ENCODE peak calls at places on chromosomes 11 and 22, in eight cellular contexts. L is stomach; A is GM06990; R is CD4-positive, CD25-positive, alpha-beta regulatory T cell; G is Caco-2; O is dorsolateral prefrontal cortex; T is astrocyte of the cerebellum; Z is IMR-90. B is an unnamed sample.

GRCh38 chr22:36350751-36351594 is 36.8 kb downstream of the MYH9 start:
- DNase-seq in O (no peak), Z (peak), R (no peak), T (peak), G (no peak), A (no peak), L (no peak), B (peak)

GRCh38 chr22:24271406-24271760 is 752 bp downstream of the SPECC1L start:
- DNase-seq in T (no peak), G (no peak), L (no peak), Z (peak), A (no peak), R (no peak), O (no peak), B (no peak)

GRCh38 chr22:46071451-46072029 is 78.8 kb upstream of the PPARA start:
- DNase-seq in Z (peak), R (peak), A (peak), T (peak), L (peak), O (peak), G (peak), B (peak)

GRCh38 chr11:118497831-118498230 is 29.4 kb upstream of the TTC36 start:
- DNase-seq in R (no peak), L (no peak), O (no peak), T (peak), Z (peak), A (no peak), G (no peak), B (no peak)

GRCh38 chr22:49354516-49355205 is 473.0 kb downstream of the BRD1 start:
- DNase-seq in R (no peak), Z (no peak), O (no peak), G (no peak), L (peak), A (no peak), T (no peak), B (no peak)

GRCh38 chr11:28123151-28123571 is 15.0 kb downstream of the METTL15 start:
- DNase-seq in G (no peak), A (no peak), R (no peak), O (no peak), L (no peak), Z (peak), T (no peak), B (no peak)

GRCh38 chr11:113805640-113806039 is 26.0 kb downstream of the CLDN25 start:
- DNase-seq in G (no peak), T (no peak), Z (peak), L (no peak), O (no peak), A (no peak), R (no peak), B (no peak)

GRCh38 chr22:46220921-46221320 is 29.2 kb downstream of the CDPF1 start:
- DNase-seq in G (no peak), A (no peak), T (no peak), R (no peak), O (no peak), L (no peak), Z (peak), B (no peak)

GRCh38 chr22:19559324-19559811 is 35.2 kb upstream of the CLDN5 start:
- DNase-seq in R (no peak), T (no peak), Z (no peak), O (no peak), A (no peak), L (no peak), G (no peak), B (no peak)

GRCh38 chr11:67542971-67543370 is 19.7 kb upstream of the CABP2 start:
- DNase-seq in G (no peak), T (no peak), L (no peak), O (no peak), R (no peak), A (no peak), Z (no peak), B (peak)

DNA sequence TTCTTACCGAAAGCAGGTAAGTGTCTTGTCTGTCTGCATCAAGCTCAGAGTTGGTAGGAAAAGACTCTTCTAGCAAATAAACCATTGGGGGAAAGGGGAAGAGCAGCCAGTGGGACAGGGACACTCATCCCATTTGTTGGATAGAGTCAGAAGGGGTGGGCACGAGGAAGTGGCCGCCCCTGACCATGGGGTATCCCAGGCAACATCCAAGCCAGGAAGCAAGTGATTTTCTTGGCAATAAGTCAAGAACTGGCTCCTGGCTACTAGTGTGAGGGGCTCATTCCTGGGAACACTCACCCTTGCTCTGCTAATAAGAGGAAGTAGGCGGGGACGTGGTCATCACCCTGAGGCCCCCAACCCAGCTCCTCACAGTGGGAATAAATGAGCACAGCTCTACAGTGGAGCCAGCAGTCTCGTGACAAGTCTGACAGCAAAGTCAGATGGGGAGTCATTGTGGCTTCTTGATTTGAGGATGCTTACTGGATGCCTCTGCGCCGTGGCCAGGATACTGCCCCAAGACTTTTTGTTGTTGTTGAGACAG is 6.7 kb downstream of the SLC25A18 start:
- DNase-seq in Z (peak), O (no peak), G (no peak), A (no peak), T (no peak), L (no peak), R (no peak), B (no peak)
- H3K4me3 ChIP-seq in Z (no peak), O (no peak), G (no peak), A (no peak), T (peak), L (no peak), R (no peak), B (no peak)

GRCh38 chr22:30306629-30307016 is 17.3 kb upstream of the CASTOR1 start:
- DNase-seq in L (no peak), O (no peak), A (no peak), R (no peak), T (no peak), Z (no peak), G (no peak), B (no peak)
- H3K4me3 ChIP-seq in L (no peak), O (no peak), A (peak), R (peak), T (no peak), Z (no peak), G (no peak), B (no peak)

GRCh38 chr22:50684501-50684900 is 11.9 kb downstream of the SHANK3 start:
- DNase-seq in G (no peak), O (no peak), Z (no peak), R (no peak), L (peak), T (no peak), A (no peak), B (no peak)

GRCh38 chr22:50683086-50683993 is 10.7 kb downstream of the SHANK3 start:
- DNase-seq in O (no peak), L (peak), Z (no peak), R (no peak), A (no peak), T (no peak), G (no peak), B (no peak)

GRCh38 chr22:50683994-50684371 is 11.4 kb downstream of the SHANK3 start:
- DNase-seq in L (peak), R (no peak), O (no peak), T (no peak), A (no peak), Z (no peak), G (peak), B (no peak)

GRCh38 chr22:50686794-50687193 is 14.2 kb downstream of the SHANK3 start:
- DNase-seq in R (no peak), L (no peak), Z (no peak), O (no peak), T (no peak), A (no peak), G (no peak), B (no peak)

DNA sequence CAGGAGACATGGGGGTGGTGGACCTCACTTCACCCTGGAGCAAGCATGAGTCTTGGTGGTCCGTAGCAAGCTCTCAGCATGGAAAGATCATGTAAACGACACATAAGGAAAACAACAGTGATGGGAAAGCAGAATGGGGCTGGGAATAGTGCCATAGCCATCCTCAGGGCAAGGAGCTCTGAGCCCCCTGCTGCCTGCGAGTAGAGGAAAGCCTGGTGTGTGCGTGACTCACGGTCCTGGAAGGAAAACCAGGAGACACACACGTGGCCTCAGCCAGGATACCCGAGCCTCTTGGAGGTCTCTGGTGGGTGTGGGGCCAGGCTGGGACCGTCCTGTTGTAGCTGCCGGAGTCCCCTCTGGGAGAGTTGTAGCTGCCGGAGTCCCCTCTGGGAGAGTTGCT is 12.4 kb downstream of the SHANK3 start:
- DNase-seq in Z (peak), L (peak), G (peak), A (no peak), R (no peak), O (no peak), T (peak), B (no peak)
- H3K4me3 ChIP-seq in Z (no peak), L (no peak), G (no peak), A (no peak), R (no peak), O (no peak), T (no peak), B (no peak)

GRCh38 chr11:839875-840617 is 2.3 kb downstream of the POLR2L start:
- DNase-seq in O (no peak), G (no peak), R (no peak), L (no peak), A (no peak), T (no peak), Z (no peak), B (no peak)
- H3K4me3 ChIP-seq in O (no peak), G (no peak), R (no peak), L (no peak), A (no peak), T (no peak), Z (no peak), B (no peak)

B was measured in colonic mucosa.